ENCODE peak calls at places on chromosomes 12 and 14, in five cellular contexts. One of them, this sample, is unnamed.

GRCh38 chr12:104282109-104282508 is 21.4 kb upstream of the EID3 start:
- DNase-seq in HepG2: no peak
- DNase-seq in K562: no peak
- DNase-seq in A549: no peak
- DNase-seq in GM12878: no peak
- DNase-seq in this sample: no peak

GRCh38 chr12:64618953-64619590 is 8.8 kb downstream of the RASSF3 start:
- DNase-seq in HepG2: no peak
- DNase-seq in K562: no peak
- DNase-seq in A549: no peak
- DNase-seq in GM12878: peak
- DNase-seq in this sample: no peak

GRCh38 chr12:113467514-113468364 is 3.9 kb downstream of the LHX5 start:
- DNase-seq in HepG2: no peak
- DNase-seq in K562: peak
- DNase-seq in A549: no peak
- DNase-seq in GM12878: no peak
- DNase-seq in this sample: peak

GRCh38 chr14:73008501-73008900 is 18.4 kb downstream of the ZFYVE1 start:
- DNase-seq in HepG2: no peak
- DNase-seq in K562: no peak
- DNase-seq in A549: no peak
- DNase-seq in GM12878: no peak
- DNase-seq in this sample: no peak

GRCh38 chr14:24207104-24207543 is 1.6 kb downstream of the TSSK4 start:
- DNase-seq in HepG2: no peak
- DNase-seq in K562: no peak
- DNase-seq in A549: no peak
- DNase-seq in GM12878: no peak
- DNase-seq in this sample: no peak

GRCh38 chr14:105398726-105399440 is 545 bp downstream of the TEX22 start:
- DNase-seq in HepG2: peak
- DNase-seq in K562: peak
- DNase-seq in A549: no peak
- DNase-seq in GM12878: no peak
- DNase-seq in this sample: peak

GRCh38 chr12:69712826-69713225 is 13.7 kb upstream of the BEST3 start:
- DNase-seq in HepG2: no peak
- DNase-seq in K562: no peak
- DNase-seq in A549: no peak
- DNase-seq in GM12878: no peak
- DNase-seq in this sample: no peak

GRCh38 chr12:46244273-46244672 is 24.6 kb downstream of the SLC38A1 start:
- DNase-seq in HepG2: no peak
- DNase-seq in K562: peak
- DNase-seq in A549: no peak
- DNase-seq in GM12878: no peak
- DNase-seq in this sample: no peak

GRCh38 chr14:75293920-75294648 is 15.5 kb downstream of the FOS start:
- DNase-seq in HepG2: peak
- DNase-seq in K562: peak
- DNase-seq in A549: peak
- DNase-seq in GM12878: no peak
- DNase-seq in this sample: peak

GRCh38 chr14:36105401-36105800 is 71.1 kb downstream of the PTCSC3 start:
- DNase-seq in HepG2: peak
- DNase-seq in K562: no peak
- DNase-seq in A549: no peak
- DNase-seq in GM12878: no peak
- DNase-seq in this sample: no peak

GRCh38 chr14:71652368-71652767 is 279.9 kb upstream of the RGS6 start:
- DNase-seq in HepG2: no peak
- DNase-seq in K562: no peak
- DNase-seq in A549: no peak
- DNase-seq in GM12878: no peak
- DNase-seq in this sample: no peak

GRCh38 chr12:32083489-32083888 is 23.2 kb upstream of the BICD1 start:
- DNase-seq in HepG2: no peak
- DNase-seq in K562: no peak
- DNase-seq in A549: no peak
- DNase-seq in GM12878: no peak
- DNase-seq in this sample: no peak

GRCh38 chr12:75539889-75540288 is 28.5 kb upstream of the KRR1 start:
- DNase-seq in HepG2: no peak
- DNase-seq in K562: no peak
- DNase-seq in A549: no peak
- DNase-seq in GM12878: no peak
- DNase-seq in this sample: no peak

GRCh38 chr14:76918751-76919421 is 92.7 kb downstream of the LRRC74A start:
- DNase-seq in HepG2: peak
- DNase-seq in K562: peak
- DNase-seq in A549: peak
- DNase-seq in GM12878: no peak
- DNase-seq in this sample: peak

GRCh38 chr12:56836800-56837663 is 73.9 kb downstream of the HSD17B6 start:
- DNase-seq in HepG2: no peak
- DNase-seq in K562: no peak
- DNase-seq in A549: no peak
- DNase-seq in GM12878: no peak
- DNase-seq in this sample: no peak

GRCh38 chr14:29716150-29716549 is 211.5 kb downstream of the PRKD1 start:
- DNase-seq in HepG2: no peak
- DNase-seq in K562: no peak
- DNase-seq in A549: no peak
- DNase-seq in GM12878: no peak
- DNase-seq in this sample: no peak

GRCh38 chr12:51511546-51512260 is 79.3 kb upstream of the SCN8A start:
- DNase-seq in HepG2: no peak
- DNase-seq in K562: no peak
- DNase-seq in A549: no peak
- DNase-seq in GM12878: no peak
- DNase-seq in this sample: no peak

GRCh38 chr14:73058923-73059311 is 583 bp downstream of the RBM25 start:
- DNase-seq in HepG2: peak
- DNase-seq in K562: no peak
- DNase-seq in A549: peak
- DNase-seq in GM12878: no peak
- DNase-seq in this sample: peak

GRCh38 chr14:92105845-92106094 is 612 bp downstream of the ATXN3 start:
- DNase-seq in HepG2: peak
- DNase-seq in K562: no peak
- DNase-seq in A549: no peak
- DNase-seq in GM12878: no peak
- DNase-seq in this sample: no peak

GRCh38 chr12:13144266-13144828 is 40.9 kb upstream of the GSG1 start:
- DNase-seq in HepG2: no peak
- DNase-seq in K562: no peak
- DNase-seq in A549: no peak
- DNase-seq in GM12878: no peak
- DNase-seq in this sample: no peak

GRCh38 chr14:75484711-75485429 is 37.4 kb upstream of the BATF start:
- DNase-seq in HepG2: no peak
- DNase-seq in K562: no peak
- DNase-seq in A549: no peak
- DNase-seq in GM12878: no peak
- DNase-seq in this sample: no peak

GRCh38 chr12:50764861-50765324 is 992 bp downstream of the ATF1 start:
- DNase-seq in HepG2: peak
- DNase-seq in K562: no peak
- DNase-seq in A549: peak
- DNase-seq in GM12878: no peak
- DNase-seq in this sample: peak

GRCh38 chr14:50928002-50928635 is 16.2 kb downstream of the PYGL start:
- DNase-seq in HepG2: no peak
- DNase-seq in K562: no peak
- DNase-seq in A549: no peak
- DNase-seq in GM12878: peak
- DNase-seq in this sample: no peak
- TF ChIP-seq CHD2 in HepG2: no peak
- TF ChIP-seq CHD2 in K562: no peak
- TF ChIP-seq CHD2 in A549: no peak
- TF ChIP-seq CHD2 in GM12878: no peak
- TF ChIP-seq CHD2 in this sample: no peak

DNA sequence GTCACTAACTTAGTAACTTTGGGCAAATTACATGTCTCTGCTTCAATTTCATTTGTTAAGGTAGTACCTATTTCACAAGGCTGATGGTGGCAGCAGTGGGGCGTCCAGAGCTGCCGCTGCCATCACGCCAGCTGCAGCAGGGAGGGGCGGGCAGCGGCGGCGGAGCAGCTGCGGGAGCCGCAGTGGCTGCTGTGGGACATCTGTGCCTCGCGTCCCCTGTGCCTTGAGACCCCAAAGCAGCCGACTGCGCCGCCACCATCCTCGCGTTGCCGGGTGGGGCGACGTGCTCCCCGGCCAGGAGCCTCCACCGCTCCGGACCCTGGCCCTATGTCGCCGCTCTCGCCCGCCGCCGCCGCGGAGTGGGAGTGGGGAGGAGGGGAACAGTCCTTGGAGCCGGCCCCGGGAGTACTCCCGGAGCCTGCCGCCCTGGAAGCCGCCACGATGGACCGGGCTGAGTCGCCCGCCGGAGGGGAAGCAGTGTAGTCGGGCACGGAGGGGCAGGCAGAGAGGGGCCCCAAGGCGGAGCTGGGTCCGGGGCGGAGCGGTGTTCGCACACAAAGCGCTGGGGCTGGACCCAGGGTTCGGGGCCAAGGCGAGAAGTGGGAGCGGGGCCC is 51.4 kb downstream of the A2M start:
- DNase-seq in HepG2: peak
- DNase-seq in K562: no peak
- DNase-seq in A549: peak
- DNase-seq in GM12878: no peak
- DNase-seq in this sample: peak
- TF ChIP-seq MAX in HepG2: no peak
- TF ChIP-seq MAX in K562: no peak
- TF ChIP-seq MAX in A549: no peak
- TF ChIP-seq MAX in GM12878: no peak
- TF ChIP-seq MAX in this sample: no peak

GRCh38 chr14:88095791-88096190 is 90.9 kb downstream of the GPR65 start:
- DNase-seq in HepG2: no peak
- DNase-seq in K562: no peak
- DNase-seq in A549: no peak
- DNase-seq in GM12878: no peak
- DNase-seq in this sample: no peak
- TF ChIP-seq CHD2 in HepG2: no peak
- TF ChIP-seq CHD2 in K562: no peak
- TF ChIP-seq CHD2 in A549: no peak
- TF ChIP-seq CHD2 in GM12878: no peak
- TF ChIP-seq CHD2 in this sample: no peak

GRCh38 chr12:124527861-124528561 is 39.4 kb downstream of the NCOR2 start:
- DNase-seq in HepG2: no peak
- DNase-seq in K562: no peak
- DNase-seq in A549: no peak
- DNase-seq in GM12878: no peak
- DNase-seq in this sample: no peak
- TF ChIP-seq MAX in HepG2: no peak
- TF ChIP-seq MAX in K562: no peak
- TF ChIP-seq MAX in A549: no peak
- TF ChIP-seq MAX in GM12878: no peak
- TF ChIP-seq MAX in this sample: no peak

DNA sequence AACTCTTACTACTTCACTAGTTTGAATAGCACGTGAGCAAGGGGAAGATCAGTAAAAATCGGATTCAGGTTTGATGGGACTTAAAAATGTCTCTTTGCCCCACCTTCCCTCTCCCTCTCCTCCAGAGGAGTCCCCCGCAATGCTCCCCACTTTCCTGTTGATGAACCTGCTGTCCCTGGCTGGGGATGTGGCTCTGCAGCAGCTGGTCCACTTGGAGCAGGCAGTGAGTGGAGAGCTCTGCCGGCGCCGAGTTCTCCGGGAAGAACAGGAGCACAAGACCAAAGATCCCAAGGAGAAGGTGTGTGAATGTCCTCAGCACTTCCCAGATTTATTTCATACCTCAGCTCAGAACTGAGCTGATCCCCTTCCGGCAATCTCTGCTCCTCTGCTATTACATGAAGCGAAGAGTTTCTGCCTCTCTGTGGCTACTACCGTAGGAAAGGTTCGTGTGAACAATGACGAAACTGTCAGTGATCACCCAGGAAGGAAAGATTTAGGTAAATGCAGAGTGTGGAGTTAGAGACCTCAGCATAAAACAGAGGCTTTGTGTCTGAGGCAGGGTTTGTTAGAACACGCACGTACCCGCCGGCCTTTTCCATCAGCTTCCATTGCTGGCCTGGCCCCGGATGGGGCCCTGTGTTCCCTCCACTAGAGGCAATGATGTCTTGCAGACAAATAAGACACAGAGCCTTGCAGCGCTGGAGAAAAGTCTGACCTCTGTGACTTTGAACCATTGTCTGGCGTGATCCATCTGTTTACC is 7.4 kb upstream of the GAPDH start:
- DNase-seq in HepG2: no peak
- DNase-seq in K562: no peak
- DNase-seq in A549: no peak
- DNase-seq in GM12878: no peak
- DNase-seq in this sample: no peak
- TF ChIP-seq CHD2 in HepG2: no peak
- TF ChIP-seq CHD2 in K562: no peak
- TF ChIP-seq CHD2 in A549: no peak
- TF ChIP-seq CHD2 in GM12878: no peak
- TF ChIP-seq CHD2 in this sample: no peak

GRCh38 chr12:6766651-6767300 is 613 bp downstream of the PTMS start:
- DNase-seq in HepG2: peak
- DNase-seq in K562: peak
- DNase-seq in A549: peak
- DNase-seq in GM12878: no peak
- DNase-seq in this sample: peak
- TF ChIP-seq MAX in HepG2: peak
- TF ChIP-seq MAX in K562: no peak
- TF ChIP-seq MAX in A549: no peak
- TF ChIP-seq MAX in GM12878: peak
- TF ChIP-seq MAX in this sample: no peak

GRCh38 chr12:68611094-68611818 is 557 bp downstream of the RAP1B start:
- DNase-seq in HepG2: no peak
- DNase-seq in K562: peak
- DNase-seq in A549: peak
- DNase-seq in GM12878: no peak
- DNase-seq in this sample: peak
- TF ChIP-seq CHD2 in HepG2: no peak
- TF ChIP-seq CHD2 in K562: no peak
- TF ChIP-seq CHD2 in A549: no peak
- TF ChIP-seq CHD2 in GM12878: no peak
- TF ChIP-seq CHD2 in this sample: no peak

GRCh38 chr12:72966684-72967083 is 694.5 kb downstream of the TRHDE start:
- DNase-seq in HepG2: no peak
- DNase-seq in K562: no peak
- DNase-seq in A549: no peak
- DNase-seq in GM12878: no peak
- DNase-seq in this sample: no peak
- TF ChIP-seq MAX in HepG2: no peak
- TF ChIP-seq MAX in K562: no peak
- TF ChIP-seq MAX in A549: no peak
- TF ChIP-seq MAX in GM12878: no peak
- TF ChIP-seq MAX in this sample: no peak